ENCODE peak calls at places on chromosome 4, in four cellular contexts. One of them, this sample, is unnamed.

GRCh38 chr4:43496188-43496587 is 603.7 kb downstream of the GRXCR1 start:
- DNase-seq in K562: no peak
- DNase-seq in HepG2: no peak
- DNase-seq in WTC11: no peak
- DNase-seq in this sample: no peak

GRCh38 chr4:83618991-83619390 is 83.1 kb downstream of the GPAT3 start:
- DNase-seq in HepG2: no peak
- DNase-seq in K562: no peak
- DNase-seq in WTC11: no peak
- DNase-seq in this sample: no peak

GRCh38 chr4:82373816-82374740 is at the start of gene HNRNPD:
- DNase-seq in K562: peak; percentile 90
- DNase-seq in HepG2: peak; percentile 99
- DNase-seq in WTC11: peak; percentile 97
- DNase-seq in this sample: peak; percentile 89

GRCh38 chr4:5416637-5417036 is 291.7 kb downstream of the EVC2 start:
- DNase-seq in K562: no peak
- DNase-seq in HepG2: no peak
- DNase-seq in WTC11: no peak
- DNase-seq in this sample: no peak

GRCh38 chr4:155906554-155907247 is 3.2 kb downstream of the TDO2 start:
- DNase-seq in WTC11: no peak
- DNase-seq in K562: no peak
- DNase-seq in HepG2: no peak
- DNase-seq in this sample: no peak

GRCh38 chr4:176641237-176641636 is 151.5 kb downstream of the VEGFC start:
- DNase-seq in WTC11: no peak
- DNase-seq in K562: no peak
- DNase-seq in HepG2: no peak
- DNase-seq in this sample: no peak

GRCh38 chr4:5524900-5525299 is 183.5 kb downstream of the EVC2 start:
- DNase-seq in K562: no peak
- DNase-seq in WTC11: no peak
- DNase-seq in HepG2: no peak
- DNase-seq in this sample: no peak

GRCh38 chr4:155400893-155401292 is 24.1 kb upstream of the MAP9 start:
- DNase-seq in WTC11: no peak
- DNase-seq in K562: no peak
- DNase-seq in HepG2: no peak
- DNase-seq in this sample: no peak

GRCh38 chr4:19382993-19383392 is 868.7 kb upstream of the SLIT2 start:
- DNase-seq in HepG2: no peak
- DNase-seq in K562: no peak
- DNase-seq in WTC11: no peak
- DNase-seq in this sample: no peak

GRCh38 chr4:616911-617643 is 8.3 kb upstream of the PDE6B start:
- DNase-seq in WTC11: no peak
- DNase-seq in K562: no peak
- DNase-seq in HepG2: no peak
- DNase-seq in this sample: no peak

DNA sequence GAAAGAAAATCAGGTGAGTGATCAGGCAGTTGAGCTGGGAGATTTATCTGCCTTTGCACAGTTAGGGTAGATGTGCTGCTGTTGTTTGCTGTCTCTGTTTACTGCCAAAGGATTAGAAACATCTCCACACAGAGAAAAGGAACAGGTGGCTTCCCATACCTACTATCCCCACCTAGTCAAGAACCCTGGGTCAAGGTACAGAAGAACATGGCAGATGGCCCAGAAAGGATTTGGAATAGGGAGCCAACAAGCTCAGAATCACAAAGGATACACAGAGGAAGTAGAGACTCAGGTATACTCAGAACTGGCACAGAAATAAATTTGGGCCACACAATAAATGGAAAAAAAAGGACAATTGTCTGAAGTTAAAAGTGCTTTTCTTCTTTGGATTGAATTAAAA is 64.3 kb downstream of the TIGD2 start:
- DNase-seq in WTC11: no peak
- DNase-seq in K562: no peak
- DNase-seq in HepG2: no peak
- DNase-seq in this sample: no peak
- TF ChIP-seq ELF4 in WTC11: no peak
- TF ChIP-seq ELF4 in K562: no peak
- TF ChIP-seq ELF4 in HepG2: no peak
- TF ChIP-seq ELF4 in this sample: no peak

GRCh38 chr4:173009129-173009823 is 159.3 kb upstream of the GALNT7 start:
- DNase-seq in K562: no peak
- DNase-seq in WTC11: no peak
- DNase-seq in HepG2: no peak
- DNase-seq in this sample: no peak
- TF ChIP-seq ELF4 in K562: no peak
- TF ChIP-seq ELF4 in WTC11: no peak
- TF ChIP-seq ELF4 in HepG2: no peak
- TF ChIP-seq ELF4 in this sample: no peak

GRCh38 chr4:169100656-169101055 is 90.6 kb upstream of the CBR4 start:
- DNase-seq in K562: no peak
- DNase-seq in WTC11: no peak
- DNase-seq in HepG2: no peak
- DNase-seq in this sample: no peak
- TF ChIP-seq ELF4 in K562: no peak
- TF ChIP-seq ELF4 in WTC11: no peak
- TF ChIP-seq ELF4 in HepG2: no peak
- TF ChIP-seq ELF4 in this sample: no peak

GRCh38 chr4:186554485-186554884 is 882 bp downstream of the MTNR1A start:
- DNase-seq in WTC11: peak; percentile 52
- DNase-seq in K562: no peak
- DNase-seq in HepG2: peak; percentile 14
- DNase-seq in this sample: peak; percentile 19

GRCh38 chr4:186554890-186555827 is at the start of gene MTNR1A:
- DNase-seq in K562: no peak
- DNase-seq in HepG2: no peak
- DNase-seq in WTC11: peak; percentile 70
- DNase-seq in this sample: peak; percentile 55

GRCh38 chr4:186557061-186557460 is 1.7 kb upstream of the MTNR1A start:
- DNase-seq in WTC11: no peak
- DNase-seq in HepG2: no peak
- DNase-seq in K562: no peak
- DNase-seq in this sample: no peak

GRCh38 chr4:186560647-186561046 is 5.3 kb upstream of the MTNR1A start:
- DNase-seq in WTC11: no peak
- DNase-seq in K562: no peak
- DNase-seq in HepG2: no peak
- DNase-seq in this sample: no peak

DNA sequence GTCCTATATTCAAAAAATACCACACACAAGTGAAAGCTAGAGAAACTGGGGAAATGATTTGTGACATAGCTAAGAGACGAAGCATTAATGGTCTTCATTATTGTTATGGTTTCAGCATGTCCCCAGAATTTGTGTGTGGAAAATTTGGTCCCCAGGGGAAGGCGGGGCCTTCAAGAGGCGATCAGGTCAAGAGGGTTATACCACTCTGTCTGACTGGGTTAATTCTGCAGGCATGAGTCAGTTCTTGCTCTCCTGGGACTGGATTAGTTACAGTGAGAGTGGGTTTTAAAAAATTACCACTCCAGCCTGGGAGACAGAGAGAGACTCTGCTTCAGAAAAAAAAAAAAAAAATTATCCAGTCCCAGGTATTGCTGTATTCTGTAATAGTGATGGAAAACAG is 2.1 kb upstream of the MTNR1A start:
- DNase-seq in K562: no peak
- DNase-seq in WTC11: no peak
- DNase-seq in HepG2: no peak
- DNase-seq in this sample: no peak
- TF ChIP-seq ELF4 in K562: no peak
- TF ChIP-seq ELF4 in WTC11: no peak
- TF ChIP-seq ELF4 in HepG2: no peak
- TF ChIP-seq ELF4 in this sample: no peak